ENCODE peak calls at places on chromosome 6, in ten cellular contexts. T is thoracic aorta, I is thyroid gland, D is ascending aorta, O is astrocyte, G is stomach, Z is GM23248, K is adrenal gland, F is ovary, L is SJCRH30. R is an unnamed sample. For H3K9me3, the result is how much of the 10 kb centered on the place peaks cover.

GRCh38 chr6:11536795-11537194 is 754 bp upstream of the TMEM170B start:
- DNase-seq in O (no peak), I (peak), K (peak), G (no peak), F (peak), D (no peak), T (no peak), L (peak), Z (peak), R (peak)

GRCh38 chr6:160253242-160253641 is 5.4 kb downstream of the SLC22A2 start:
- DNase-seq in O (no peak), Z (no peak), F (no peak), K (no peak), I (no peak), D (no peak), T (no peak), L (no peak), G (no peak), R (no peak)

GRCh38 chr6:52497652-52498408 is 77.7 kb downstream of the EFHC1 start:
- DNase-seq in D (no peak), G (no peak), T (no peak), K (no peak), Z (peak), O (peak), I (peak), F (no peak), L (no peak), R (no peak)

GRCh38 chr6:132937466-132937906 is 123.1 kb downstream of the RPS12 start:
- DNase-seq in O (peak), D (no peak), T (no peak), Z (peak), F (peak), I (peak), G (peak), L (peak), K (peak), R (peak)

GRCh38 chr6:134372603-134373281 is 54.8 kb upstream of the SGK1 start:
- DNase-seq in K (peak), D (no peak), Z (peak), G (peak), F (peak), O (peak), T (no peak), I (no peak), L (no peak), R (no peak)

GRCh38 chr6:143337201-143337949 is 113.1 kb downstream of the ADAT2 start:
- DNase-seq in L (peak), O (no peak), D (no peak), T (no peak), F (no peak), G (peak), I (peak), K (peak), Z (no peak), R (peak)

GRCh38 chr6:52560462-52560861 is 16.4 kb downstream of the TRAM2 start:
- DNase-seq in L (no peak), G (no peak), O (no peak), I (no peak), Z (peak), F (no peak), K (no peak), D (no peak), T (no peak), R (no peak)

GRCh38 chr6:70080443-70081062 is 214.2 kb downstream of the COL19A1 start:
- DNase-seq in O (no peak), I (no peak), G (no peak), D (no peak), Z (no peak), L (peak), T (no peak), F (no peak), K (no peak), R (no peak)

GRCh38 chr6:136788069-136788902 is 4.0 kb downstream of the MAP3K5 start:
- DNase-seq in F (no peak), O (peak), I (no peak), K (no peak), L (no peak), G (no peak), D (no peak), Z (peak), T (no peak), R (no peak)

GRCh38 chr6:44305200-44305725 is 7.9 kb downstream of the AARS2 start:
- DNase-seq in G (no peak), F (no peak), L (no peak), D (no peak), T (no peak), K (no peak), I (no peak), Z (no peak), O (no peak), R (no peak)

GRCh38 chr6:42571611-42572342 is 7.9 kb downstream of the UBR2 start:
- DNase-seq in O (no peak), G (no peak), F (no peak), K (no peak), I (no peak), T (no peak), L (no peak), D (no peak), Z (peak), R (no peak)
- H3K4me3 ChIP-seq in O (no peak), G (no peak), F (no peak), K (no peak), I (no peak), T (no peak), L (no peak), D (no peak), Z (peak), R (no peak)

GRCh38 chr6:88120635-88121034 is 45.5 kb downstream of the CNR1 start:
- DNase-seq in D (no peak), F (no peak), L (no peak), I (no peak), T (no peak), Z (no peak), G (no peak), O (no peak), K (no peak), R (no peak)
- H3K9me3 ChIP-seq in D (under half), F (under half), L (under half), I (under half), T (under half), Z (under half), G (under half), O (under half), K (under half), R (under half)

DNA sequence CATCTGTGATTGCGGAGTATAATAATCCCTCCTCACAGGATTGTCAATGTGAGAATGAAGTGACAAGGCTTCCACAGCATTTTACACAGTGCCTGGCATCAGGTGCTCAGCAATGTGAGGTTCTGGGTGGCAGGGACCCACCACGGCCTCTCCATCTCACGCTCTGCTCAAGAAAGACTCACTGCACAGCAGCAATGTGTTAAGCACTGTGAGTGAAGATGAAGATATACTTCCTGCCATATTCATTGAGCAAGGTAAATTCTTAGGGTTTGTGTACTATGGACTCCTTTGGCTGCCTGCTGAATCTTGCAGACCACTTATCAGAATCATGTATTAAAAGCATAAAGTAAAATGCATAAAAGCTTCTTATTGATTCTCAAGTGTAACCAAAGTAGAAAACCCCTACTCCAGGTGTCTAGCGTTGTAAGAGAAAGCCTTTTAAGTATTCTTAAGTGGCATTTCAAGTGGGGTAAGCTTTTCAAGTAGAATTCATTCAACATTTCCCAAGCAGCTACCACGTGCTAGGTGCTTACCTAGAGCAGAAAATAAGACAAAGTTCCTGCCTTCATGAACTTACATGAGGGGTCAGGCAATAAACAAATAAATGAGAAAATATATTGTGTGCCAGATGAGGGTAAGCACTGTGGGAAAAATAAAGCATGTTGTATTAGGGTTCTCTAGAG is 17.0 kb upstream of the MEP1A start:
- DNase-seq in D (no peak), I (peak), Z (no peak), G (no peak), F (no peak), K (no peak), L (no peak), O (no peak), T (no peak), R (no peak)
- H3K4me3 ChIP-seq in D (no peak), I (no peak), Z (no peak), G (no peak), F (no peak), K (no peak), L (no peak), O (no peak), T (no peak), R (no peak)

DNA sequence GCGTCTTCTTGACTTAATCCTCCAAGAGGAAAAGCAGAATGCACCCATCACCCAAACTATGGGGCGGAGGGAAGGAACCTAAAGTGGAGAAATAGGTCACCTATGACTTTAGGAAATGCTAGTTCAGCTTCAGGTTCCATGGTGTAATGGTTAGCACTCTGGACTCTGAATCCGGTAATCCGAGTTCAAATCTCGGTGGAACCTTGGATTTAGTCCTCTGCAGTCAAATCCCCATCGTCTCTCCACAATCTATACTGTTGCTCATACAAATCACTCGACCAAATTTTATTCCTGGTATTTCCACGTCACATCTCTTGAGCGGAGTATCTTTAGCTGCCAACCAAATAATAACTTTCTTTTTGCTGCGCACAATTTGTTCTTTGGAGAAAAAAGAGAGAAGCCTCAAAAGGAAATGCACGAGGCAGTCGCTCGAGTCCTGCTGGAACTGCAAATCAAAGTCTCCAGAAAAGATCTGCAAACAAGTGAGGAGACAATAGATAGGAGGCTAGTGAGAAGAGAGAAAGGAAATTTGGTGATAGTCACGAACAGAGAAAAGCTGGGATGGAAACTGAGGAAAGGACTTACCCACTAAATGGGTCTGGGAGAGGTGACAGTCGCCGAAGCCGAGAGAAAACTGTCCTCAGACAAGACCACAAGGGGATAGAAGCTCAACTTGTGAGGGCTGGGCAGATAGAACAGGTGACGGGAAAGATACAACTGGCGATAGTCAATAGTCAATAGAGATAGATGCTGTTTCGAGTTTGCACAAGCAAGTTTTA is 16.6 kb downstream of the POM121L2 start:
- DNase-seq in I (no peak), K (no peak), D (no peak), L (peak), Z (peak), O (peak), F (no peak), G (no peak), T (no peak), R (no peak)
- H3K9me3 ChIP-seq in I (under half), K (under half), D (under half), L (under half), Z (under half), O (under half), F (under half), G (under half), T (under half), R (under half)

R was measured in testis.